ENCODE peak calls at places on chromosomes 16 and 17, in nine cellular contexts. F is fibroblast of lung, D is SK-N-SH, T is body of pancreas, J is stomach, A is mucosa of descending colon, U is mesenchymal stem cell, V is heart left ventricle, H is neural progenitor cell. C is an unnamed sample. For H3K36me3 and H3K4me1, the result is how much of the 10 kb centered on the place peaks cover.

GRCh38 chr17:63399316-63399715 is 46.8 kb downstream of the CYB561 start:
- DNase-seq in H (no peak), T (no peak), A (no peak), J (no peak), U (peak), F (peak), D (peak), V (no peak), C (no peak)

GRCh38 chr16:25013049-25013448 is 2.1 kb downstream of the ARHGAP17 start:
- DNase-seq in H (no peak), F (no peak), U (no peak), D (no peak), V (no peak), T (no peak), A (no peak), J (no peak), C (no peak)

GRCh38 chr17:33560165-33560564 is 267.1 kb upstream of the ASIC2 start:
- DNase-seq in D (no peak), A (no peak), T (no peak), U (peak), F (peak), H (no peak), V (no peak), J (no peak), C (no peak)

GRCh38 chr17:64001091-64001579 is 3.0 kb downstream of the PRR29 start:
- DNase-seq in D (peak), U (no peak), V (no peak), A (no peak), F (no peak), J (peak), H (peak), T (no peak), C (no peak)

GRCh38 chr17:76270127-76270592 is 5.0 kb downstream of the UBALD2 start:
- DNase-seq in F (no peak), J (no peak), D (peak), V (no peak), A (no peak), H (no peak), U (no peak), T (no peak), C (no peak)

GRCh38 chr17:67469208-67469980 is 92.3 kb downstream of the PITPNC1 start:
- DNase-seq in T (no peak), H (no peak), A (no peak), D (peak), F (peak), V (no peak), U (no peak), J (no peak), C (no peak)

GRCh38 chr16:17309510-17309909 is 161.2 kb downstream of the XYLT1 start:
- DNase-seq in V (no peak), D (no peak), T (no peak), F (no peak), H (no peak), J (no peak), U (no peak), A (no peak), C (no peak)

GRCh38 chr16:17930280-17930679 is 406.3 kb downstream of the NPIPA8 start:
- DNase-seq in D (no peak), F (no peak), J (no peak), U (no peak), H (no peak), A (no peak), T (no peak), V (no peak), C (no peak)

GRCh38 chr17:55663395-55663794 is 59.3 kb downstream of the TMEM100 start:
- DNase-seq in F (no peak), D (no peak), H (no peak), T (no peak), J (no peak), A (no peak), U (no peak), V (no peak), C (no peak)

GRCh38 chr16:86270696-86271095 is 239.6 kb upstream of the FOXF1 start:
- DNase-seq in H (no peak), A (no peak), D (no peak), J (no peak), T (no peak), V (no peak), U (peak), F (no peak), C (no peak)

GRCh38 chr16:53085539-53086450 is 31.0 kb downstream of the CHD9 start:
- DNase-seq in J (no peak), T (no peak), H (no peak), A (no peak), V (no peak), D (peak), F (peak), U (no peak), C (no peak)

GRCh38 chr17:44323359-44324091 is 1.1 kb downstream of the SLC25A39 start:
- DNase-seq in D (no peak), V (no peak), H (no peak), J (no peak), U (no peak), T (no peak), F (no peak), A (no peak), C (no peak)

GRCh38 chr17:74738051-74738996 is 1.3 kb downstream of the RAB37 start:
- DNase-seq in H (no peak), J (peak), F (no peak), V (peak), D (no peak), A (peak), T (no peak), U (no peak), C (no peak)

GRCh38 chr16:58732545-58733247 is 1.4 kb downstream of the GOT2 start:
- DNase-seq in U (peak), F (peak), D (no peak), H (no peak), T (no peak), J (no peak), A (no peak), V (no peak), C (no peak)

GRCh38 chr16:49918257-49918656 is 62.3 kb upstream of the ZNF423 start:
- DNase-seq in U (no peak), D (no peak), V (no peak), H (no peak), F (no peak), J (no peak), A (no peak), T (no peak), C (no peak)

GRCh38 chr16:58366247-58367031 is 25.8 kb upstream of the GINS3 start:
- DNase-seq in J (no peak), H (no peak), D (no peak), T (no peak), V (no peak), A (no peak), U (peak), F (peak), C (no peak)

GRCh38 chr16:58467915-58468314 is 32.0 kb upstream of the NDRG4 start:
- DNase-seq in J (no peak), A (no peak), U (no peak), F (no peak), H (no peak), V (no peak), T (no peak), D (no peak), C (no peak)

GRCh38 chr17:68172461-68172954 is 75.3 kb upstream of the AMZ2 start:
- DNase-seq in U (peak), T (peak), H (peak), F (peak), J (peak), V (peak), D (peak), A (peak), C (peak)

GRCh38 chr16:57235128-57236092 is 9.6 kb upstream of the ARL2BP start:
- DNase-seq in H (no peak), F (peak), V (no peak), U (peak), T (no peak), A (no peak), J (no peak), D (no peak), C (no peak)

GRCh38 chr17:80477647-80478478 is 1.5 kb upstream of the NPTX1 start:
- DNase-seq in A (no peak), F (peak), D (peak), U (peak), T (no peak), V (no peak), H (peak), J (no peak), C (no peak)

GRCh38 chr16:49463529-49463928 is 89.9 kb downstream of the C16orf78 start:
- DNase-seq in H (peak), A (peak), U (no peak), F (no peak), T (peak), D (no peak), V (no peak), J (peak), C (peak)

GRCh38 chr17:43846221-43846712 is 709 bp upstream of the CD300LG start:
- DNase-seq in V (peak), A (peak), F (peak), T (peak), U (peak), H (peak), J (peak), D (peak), C (peak)

GRCh38 chr17:75753193-75753513 is 11.8 kb downstream of the GALK1 start:
- DNase-seq in U (no peak), J (no peak), H (no peak), F (no peak), D (no peak), A (peak), V (no peak), T (no peak), C (no peak)

GRCh38 chr16:23145608-23146007 is 3.6 kb downstream of the USP31 start:
- DNase-seq in V (no peak), U (peak), T (no peak), J (no peak), A (no peak), H (no peak), F (peak), D (no peak), C (no peak)

GRCh38 chr16:55643161-55643970 is 12.4 kb upstream of the SLC6A2 start:
- DNase-seq in F (no peak), U (peak), D (no peak), J (peak), A (peak), V (no peak), H (no peak), T (no peak), C (no peak)

GRCh38 chr16:64892843-64893242 is 229.0 kb downstream of the CDH11 start:
- DNase-seq in A (no peak), T (no peak), J (no peak), D (no peak), H (no peak), V (no peak), U (peak), F (peak), C (no peak)

GRCh38 chr17:75338335-75338734 is 49.1 kb upstream of the SLC25A19 start:
- DNase-seq in H (no peak), U (peak), J (no peak), D (no peak), V (no peak), F (peak), T (no peak), A (no peak), C (no peak)

GRCh38 chr16:324201-324450 is 28.4 kb downstream of the AXIN1 start:
- DNase-seq in V (no peak), A (no peak), F (no peak), U (no peak), D (no peak), T (no peak), J (no peak), H (no peak), C (no peak)
- H3K36me3 ChIP-seq in V (under half), A (under half), F (under half), U (under half), D (under half), T (under half), J (under half), H (under half), C (under half)

GRCh38 chr17:48393271-48393670 is 36.7 kb downstream of the SKAP1 start:
- DNase-seq in V (no peak), U (no peak), H (no peak), J (no peak), D (no peak), F (peak), T (no peak), A (no peak), C (no peak)

GRCh38 chr17:48388955-48389764 is 40.9 kb downstream of the SKAP1 start:
- DNase-seq in J (no peak), H (no peak), U (no peak), T (no peak), D (no peak), A (no peak), F (no peak), V (no peak), C (no peak)

GRCh38 chr17:48391460-48391859 is 38.6 kb downstream of the SKAP1 start:
- DNase-seq in A (no peak), V (no peak), U (no peak), J (no peak), F (no peak), T (no peak), H (no peak), D (no peak), C (no peak)

GRCh38 chr17:48389903-48390302 is 40.1 kb downstream of the SKAP1 start:
- DNase-seq in V (no peak), A (no peak), U (no peak), J (no peak), T (no peak), H (no peak), D (no peak), F (no peak), C (no peak)

DNA sequence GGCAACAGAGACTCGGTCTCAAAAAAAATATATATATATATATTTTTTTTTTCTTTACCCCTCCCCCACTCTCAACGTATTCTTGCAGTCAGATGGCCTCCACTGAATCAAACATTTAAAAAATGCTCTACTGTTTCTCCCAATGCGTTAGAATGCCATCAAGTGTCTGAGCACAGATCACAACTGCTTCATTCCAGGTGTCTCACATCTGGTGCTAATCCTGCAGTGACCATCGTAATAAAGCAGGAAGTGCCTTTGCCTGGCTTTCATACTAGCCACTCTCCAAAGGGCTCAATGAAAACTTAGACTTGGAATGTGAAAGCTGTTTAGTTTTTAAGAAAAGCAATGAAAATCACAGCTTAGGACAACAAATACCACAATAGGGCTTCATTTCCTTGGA is 37.2 kb downstream of the SKAP1 start:
- DNase-seq in U (peak), T (no peak), H (no peak), F (no peak), D (no peak), J (no peak), V (no peak), A (no peak), C (no peak)
- H3K4me1 ChIP-seq in U (under half), T (under half), H (under half), F (under half), D (under half), J (under half), V (under half), A (under half), C (under half)

GRCh38 chr17:70955441-70955840 is 786.1 kb downstream of the KCNJ2 start:
- DNase-seq in U (no peak), J (no peak), T (no peak), D (no peak), H (no peak), F (no peak), V (no peak), A (no peak), C (no peak)

GRCh38 chr17:70961341-70961740 is 792.0 kb downstream of the KCNJ2 start:
- DNase-seq in V (no peak), H (no peak), J (no peak), T (no peak), F (peak), A (no peak), U (no peak), D (no peak), C (no peak)

DNA sequence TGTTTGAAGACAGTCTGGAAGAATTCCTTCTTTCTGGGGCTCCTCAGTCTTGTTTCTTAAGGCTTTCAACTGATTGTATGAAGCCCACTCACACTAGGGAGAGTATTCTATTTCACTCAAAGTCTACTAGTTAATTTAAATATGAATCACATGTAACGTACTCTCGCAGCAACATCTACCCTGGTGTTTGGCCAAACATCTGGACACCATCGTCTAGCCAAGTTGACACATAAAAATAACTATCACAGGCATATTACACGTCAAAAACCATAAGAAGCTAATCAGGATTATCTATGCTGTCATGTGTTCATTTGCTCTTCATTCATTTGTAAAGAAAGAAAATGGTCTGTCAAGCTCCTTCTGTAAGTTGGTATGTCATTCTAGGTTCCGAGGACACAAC is 787.4 kb downstream of the KCNJ2 start:
- DNase-seq in A (no peak), V (no peak), D (no peak), U (no peak), F (no peak), T (no peak), H (no peak), J (no peak), C (no peak)
- H3K4me3 ChIP-seq in A (no peak), V (no peak), D (no peak), U (no peak), F (no peak), T (no peak), H (no peak), J (no peak), C (no peak)

DNA sequence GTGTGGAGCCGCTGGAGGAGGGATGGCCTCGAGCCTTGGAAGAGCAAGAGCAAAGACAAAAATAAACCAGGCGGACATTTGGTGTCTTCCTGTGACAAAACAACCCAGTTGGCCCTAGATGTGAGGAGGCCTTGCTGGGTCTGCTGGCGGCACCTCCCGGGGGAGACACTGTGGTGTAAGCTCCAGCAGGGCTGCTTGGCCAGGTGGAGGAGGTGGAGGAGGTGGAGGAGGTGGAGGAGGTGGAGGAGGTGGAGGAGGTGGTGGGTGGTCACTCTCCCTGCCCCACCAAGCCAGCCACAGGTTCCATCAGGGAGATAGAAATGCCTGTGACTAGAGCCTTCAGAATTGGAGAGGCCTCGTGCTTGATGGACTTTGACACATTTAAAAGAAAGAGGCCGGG is 32.1 kb downstream of the DBNDD1 start:
- DNase-seq in D (no peak), A (no peak), U (no peak), H (no peak), J (no peak), F (no peak), T (no peak), V (no peak), C (peak)
- H3K36me3 ChIP-seq in D (half or more), A (under half), U (half or more), H (under half), J (half or more), F (under half), T (under half), V (half or more), C (under half)